ENCODE peak calls at places on chromosomes 7 and 10, in six cellular contexts. One of them, this sample, is unnamed.

GRCh38 chr10:77667426-77668324 is 30.1 kb upstream of the KCNMA1 start:
- DNase-seq in stomach: no peak
- DNase-seq in SJSA1: no peak
- DNase-seq in cardiac muscle cell: no peak
- DNase-seq in hepatocyte: no peak
- DNase-seq in right cardiac atrium: no peak
- DNase-seq in this sample: no peak

GRCh38 chr7:90625051-90625450 is 28.9 kb downstream of the CDK14 start:
- DNase-seq in stomach: no peak
- DNase-seq in SJSA1: peak; percentile 65
- DNase-seq in cardiac muscle cell: peak; percentile 35
- DNase-seq in hepatocyte: no peak
- DNase-seq in right cardiac atrium: no peak
- DNase-seq in this sample: no peak

GRCh38 chr10:50542871-50543270 is 80.9 kb downstream of the SGMS1 start:
- DNase-seq in stomach: no peak
- DNase-seq in SJSA1: no peak
- DNase-seq in cardiac muscle cell: no peak
- DNase-seq in hepatocyte: no peak
- DNase-seq in right cardiac atrium: no peak
- DNase-seq in this sample: no peak

GRCh38 chr7:105788356-105788755 is 88.0 kb downstream of the ATXN7L1 start:
- DNase-seq in stomach: no peak
- DNase-seq in SJSA1: no peak
- DNase-seq in cardiac muscle cell: no peak
- DNase-seq in hepatocyte: no peak
- DNase-seq in right cardiac atrium: no peak
- DNase-seq in this sample: no peak

GRCh38 chr7:137966636-137967142 is 35.2 kb downstream of the CREB3L2 start:
- DNase-seq in stomach: no peak
- DNase-seq in SJSA1: no peak
- DNase-seq in cardiac muscle cell: no peak
- DNase-seq in hepatocyte: no peak
- DNase-seq in right cardiac atrium: no peak
- DNase-seq in this sample: no peak

GRCh38 chr10:102504179-102504975 is 605 bp downstream of the SUFU start:
- DNase-seq in stomach: peak; percentile 26
- DNase-seq in SJSA1: no peak
- DNase-seq in cardiac muscle cell: peak; percentile 22
- DNase-seq in hepatocyte: peak; percentile 62
- DNase-seq in right cardiac atrium: peak; percentile 78
- DNase-seq in this sample: no peak

GRCh38 chr10:74949843-74950765 is 123.7 kb downstream of the KAT6B start:
- DNase-seq in stomach: no peak
- DNase-seq in SJSA1: no peak
- DNase-seq in cardiac muscle cell: no peak
- DNase-seq in hepatocyte: no peak
- DNase-seq in right cardiac atrium: no peak
- DNase-seq in this sample: no peak

GRCh38 chr10:29648114-29648982 is 13.6 kb upstream of the SVIL start:
- DNase-seq in stomach: peak; percentile 51
- DNase-seq in SJSA1: peak; percentile 56
- DNase-seq in cardiac muscle cell: peak; percentile 46
- DNase-seq in hepatocyte: no peak
- DNase-seq in right cardiac atrium: peak; percentile 69
- DNase-seq in this sample: no peak

GRCh38 chr7:80991654-80992053 is 72.8 kb upstream of the SEMA3C start:
- DNase-seq in stomach: no peak
- DNase-seq in SJSA1: no peak
- DNase-seq in cardiac muscle cell: no peak
- DNase-seq in hepatocyte: no peak
- DNase-seq in right cardiac atrium: no peak
- DNase-seq in this sample: no peak

GRCh38 chr7:102425639-102426267 is 7.6 kb upstream of the ORAI2 start:
- DNase-seq in stomach: peak; percentile 63
- DNase-seq in SJSA1: no peak
- DNase-seq in cardiac muscle cell: no peak
- DNase-seq in hepatocyte: no peak
- DNase-seq in right cardiac atrium: peak; percentile 79
- DNase-seq in this sample: no peak

GRCh38 chr7:43954524-43955228 is 28.4 kb downstream of the UBE2D4 start:
- DNase-seq in stomach: peak; percentile 30
- DNase-seq in SJSA1: no peak
- DNase-seq in cardiac muscle cell: peak; percentile 61
- DNase-seq in hepatocyte: peak; percentile 57
- DNase-seq in right cardiac atrium: no peak
- DNase-seq in this sample: no peak

GRCh38 chr7:53246974-53247373 is 211.5 kb downstream of the POM121L12 start:
- DNase-seq in stomach: no peak
- DNase-seq in SJSA1: no peak
- DNase-seq in cardiac muscle cell: no peak
- DNase-seq in hepatocyte: no peak
- DNase-seq in right cardiac atrium: no peak
- DNase-seq in this sample: no peak

GRCh38 chr7:130822642-130823041 is 88.6 kb upstream of the KLF14 start:
- DNase-seq in stomach: no peak
- DNase-seq in SJSA1: no peak
- DNase-seq in cardiac muscle cell: no peak
- DNase-seq in hepatocyte: no peak
- DNase-seq in right cardiac atrium: no peak
- DNase-seq in this sample: no peak

GRCh38 chr7:39592586-39592985 is 26.4 kb downstream of the YAE1 start:
- DNase-seq in stomach: no peak
- DNase-seq in SJSA1: no peak
- DNase-seq in cardiac muscle cell: peak; percentile 65
- DNase-seq in hepatocyte: no peak
- DNase-seq in right cardiac atrium: no peak
- DNase-seq in this sample: no peak

GRCh38 chr7:1998146-1998545 is 234.6 kb downstream of the MAD1L1 start:
- DNase-seq in stomach: no peak
- DNase-seq in SJSA1: no peak
- DNase-seq in cardiac muscle cell: no peak
- DNase-seq in hepatocyte: no peak
- DNase-seq in right cardiac atrium: peak; percentile 24
- DNase-seq in this sample: no peak

GRCh38 chr7:49714182-49714581 is 59.3 kb upstream of the VWC2 start:
- DNase-seq in stomach: no peak
- DNase-seq in SJSA1: no peak
- DNase-seq in cardiac muscle cell: no peak
- DNase-seq in hepatocyte: no peak
- DNase-seq in right cardiac atrium: peak; percentile 29
- DNase-seq in this sample: no peak

GRCh38 chr10:23157691-23158369 is 34.3 kb upstream of the PTF1A start:
- DNase-seq in stomach: no peak
- DNase-seq in SJSA1: no peak
- DNase-seq in cardiac muscle cell: peak; percentile 64
- DNase-seq in hepatocyte: peak; percentile 56
- DNase-seq in right cardiac atrium: no peak
- DNase-seq in this sample: no peak

GRCh38 chr10:99834410-99834809 is 52.0 kb downstream of the ABCC2 start:
- DNase-seq in stomach: no peak
- DNase-seq in SJSA1: peak; percentile 58
- DNase-seq in cardiac muscle cell: peak; percentile 38
- DNase-seq in hepatocyte: no peak
- DNase-seq in right cardiac atrium: no peak
- DNase-seq in this sample: no peak

GRCh38 chr7:150787321-150788281 is 12.6 kb downstream of the TMEM176B start:
- DNase-seq in stomach: no peak
- DNase-seq in SJSA1: no peak
- DNase-seq in cardiac muscle cell: peak; percentile 21
- DNase-seq in hepatocyte: peak; percentile 49
- DNase-seq in right cardiac atrium: peak; percentile 62
- DNase-seq in this sample: no peak

GRCh38 chr10:123136806-123137642 is 1.3 kb downstream of the HMX3 start:
- DNase-seq in stomach: no peak
- DNase-seq in SJSA1: peak; percentile 46
- DNase-seq in cardiac muscle cell: no peak
- DNase-seq in hepatocyte: no peak
- DNase-seq in right cardiac atrium: no peak
- DNase-seq in this sample: no peak

GRCh38 chr10:69885379-69886156 is 83.9 kb downstream of the COL13A1 start:
- DNase-seq in stomach: no peak
- DNase-seq in SJSA1: no peak
- DNase-seq in cardiac muscle cell: no peak
- DNase-seq in hepatocyte: no peak
- DNase-seq in right cardiac atrium: no peak
- DNase-seq in this sample: no peak

GRCh38 chr7:84248267-84248666 is 53.7 kb upstream of the SEMA3A start:
- DNase-seq in stomach: no peak
- DNase-seq in SJSA1: no peak
- DNase-seq in cardiac muscle cell: peak; percentile 46
- DNase-seq in hepatocyte: no peak
- DNase-seq in right cardiac atrium: no peak
- DNase-seq in this sample: no peak

GRCh38 chr7:134114992-134115391 is 12.1 kb upstream of the LRGUK start:
- DNase-seq in stomach: no peak
- DNase-seq in SJSA1: no peak
- DNase-seq in cardiac muscle cell: no peak
- DNase-seq in hepatocyte: no peak
- DNase-seq in right cardiac atrium: no peak
- DNase-seq in this sample: no peak

GRCh38 chr10:34031410-34031809 is 696.9 kb upstream of the NRP1 start:
- DNase-seq in stomach: no peak
- DNase-seq in SJSA1: no peak
- DNase-seq in cardiac muscle cell: peak; percentile 88
- DNase-seq in hepatocyte: no peak
- DNase-seq in right cardiac atrium: peak; percentile 87
- DNase-seq in this sample: peak; percentile 37

GRCh38 chr10:22816298-22816653 is 101.9 kb upstream of the PIP4K2A start:
- DNase-seq in stomach: no peak
- DNase-seq in SJSA1: peak; percentile 85
- DNase-seq in cardiac muscle cell: peak; percentile 85
- DNase-seq in hepatocyte: peak; percentile 65
- DNase-seq in right cardiac atrium: no peak
- DNase-seq in this sample: no peak

GRCh38 chr7:156998988-156999610 is 11.4 kb downstream of the MNX1 start:
- DNase-seq in stomach: peak; percentile 26
- DNase-seq in SJSA1: peak; percentile 36
- DNase-seq in cardiac muscle cell: no peak
- DNase-seq in hepatocyte: no peak
- DNase-seq in right cardiac atrium: no peak
- DNase-seq in this sample: no peak

GRCh38 chr10:118978998-118979350 is 50.5 kb upstream of the NANOS1 start:
- DNase-seq in stomach: no peak
- DNase-seq in SJSA1: peak; percentile 20
- DNase-seq in cardiac muscle cell: no peak
- DNase-seq in hepatocyte: no peak
- DNase-seq in right cardiac atrium: no peak
- DNase-seq in this sample: no peak

GRCh38 chr7:116557901-116558300 is 33.1 kb downstream of the CAV1 start:
- DNase-seq in stomach: no peak
- DNase-seq in SJSA1: no peak
- DNase-seq in cardiac muscle cell: no peak
- DNase-seq in hepatocyte: no peak
- DNase-seq in right cardiac atrium: no peak
- DNase-seq in this sample: no peak

GRCh38 chr10:26780793-26781601 is 79.8 kb downstream of the ABI1 start:
- DNase-seq in stomach: no peak
- DNase-seq in SJSA1: peak; percentile 66
- DNase-seq in cardiac muscle cell: peak; percentile 59
- DNase-seq in hepatocyte: peak; percentile 40
- DNase-seq in right cardiac atrium: no peak
- DNase-seq in this sample: no peak
- H3K4me1 ChIP-seq in stomach: peaks cover 53% of the 10 kb centered on the region
- H3K4me1 ChIP-seq in SJSA1: peaks cover 17% of the 10 kb centered on the region
- H3K4me1 ChIP-seq in cardiac muscle cell: peaks cover 30% of the 10 kb centered on the region
- H3K4me1 ChIP-seq in hepatocyte: peaks cover 23% of the 10 kb centered on the region
- H3K4me1 ChIP-seq in right cardiac atrium: peaks cover 6% of the 10 kb centered on the region
- H3K4me1 ChIP-seq in this sample: peaks cover 21% of the 10 kb centered on the region

GRCh38 chr10:21514808-21515580 is 10.5 kb downstream of the SKIDA1 start:
- DNase-seq in stomach: no peak
- DNase-seq in SJSA1: no peak
- DNase-seq in cardiac muscle cell: no peak
- DNase-seq in hepatocyte: no peak
- DNase-seq in right cardiac atrium: no peak
- DNase-seq in this sample: no peak
- H3K4me3 ChIP-seq in stomach: peak overlapping the region; percentile 71
- H3K4me3 ChIP-seq in SJSA1: no peak overlapping the region
- H3K4me3 ChIP-seq in cardiac muscle cell: peak overlapping the region; percentile 78
- H3K4me3 ChIP-seq in hepatocyte: peak overlapping the region; percentile 57
- H3K4me3 ChIP-seq in right cardiac atrium: peak overlapping the region; percentile 89
- H3K4me3 ChIP-seq in this sample: no peak overlapping the region

DNA sequence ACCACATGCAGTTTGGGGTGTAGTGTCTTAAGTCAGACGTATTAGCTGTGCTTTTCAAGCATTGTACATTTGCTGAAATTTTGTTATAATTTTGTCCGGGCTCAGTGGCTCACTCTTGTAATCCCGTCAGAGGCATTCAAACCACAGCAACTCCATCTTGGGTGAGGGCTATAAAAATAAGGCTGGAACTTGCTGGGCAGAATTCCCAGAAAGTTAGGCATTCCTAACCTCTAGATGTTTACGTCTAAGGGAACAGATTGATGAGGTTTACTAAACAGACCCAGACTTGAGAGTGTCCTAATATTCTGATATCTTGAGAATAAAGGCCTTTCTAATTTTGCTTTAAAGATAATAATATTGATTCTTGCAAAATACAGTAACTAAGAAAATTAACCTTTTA is 957.8 kb downstream of the NXPH1 start:
- DNase-seq in stomach: no peak
- DNase-seq in SJSA1: no peak
- DNase-seq in cardiac muscle cell: no peak
- DNase-seq in hepatocyte: no peak
- DNase-seq in right cardiac atrium: no peak
- DNase-seq in this sample: no peak
- H3K27ac ChIP-seq in stomach: no peak overlapping the region
- H3K27ac ChIP-seq in SJSA1: no peak overlapping the region
- H3K27ac ChIP-seq in cardiac muscle cell: no peak overlapping the region
- H3K27ac ChIP-seq in hepatocyte: no peak overlapping the region
- H3K27ac ChIP-seq in right cardiac atrium: no peak overlapping the region
- H3K27ac ChIP-seq in this sample: no peak overlapping the region

GRCh38 chr10:61847087-61847486 is 54.4 kb upstream of the ARID5B start:
- DNase-seq in stomach: no peak
- DNase-seq in SJSA1: no peak
- DNase-seq in cardiac muscle cell: peak; percentile 20
- DNase-seq in hepatocyte: no peak
- DNase-seq in right cardiac atrium: no peak
- DNase-seq in this sample: no peak

GRCh38 chr10:61847640-61848039 is 53.9 kb upstream of the ARID5B start:
- DNase-seq in stomach: no peak
- DNase-seq in SJSA1: no peak
- DNase-seq in cardiac muscle cell: peak; percentile 12
- DNase-seq in hepatocyte: no peak
- DNase-seq in right cardiac atrium: no peak
- DNase-seq in this sample: no peak

GRCh38 chr10:61846370-61847031 is 55.0 kb upstream of the ARID5B start:
- DNase-seq in stomach: no peak
- DNase-seq in SJSA1: no peak
- DNase-seq in cardiac muscle cell: no peak
- DNase-seq in hepatocyte: no peak
- DNase-seq in right cardiac atrium: no peak
- DNase-seq in this sample: no peak

GRCh38 chr10:61845196-61845949 is 56.1 kb upstream of the ARID5B start:
- DNase-seq in stomach: no peak
- DNase-seq in SJSA1: no peak
- DNase-seq in cardiac muscle cell: no peak
- DNase-seq in hepatocyte: no peak
- DNase-seq in right cardiac atrium: no peak
- DNase-seq in this sample: no peak

DNA sequence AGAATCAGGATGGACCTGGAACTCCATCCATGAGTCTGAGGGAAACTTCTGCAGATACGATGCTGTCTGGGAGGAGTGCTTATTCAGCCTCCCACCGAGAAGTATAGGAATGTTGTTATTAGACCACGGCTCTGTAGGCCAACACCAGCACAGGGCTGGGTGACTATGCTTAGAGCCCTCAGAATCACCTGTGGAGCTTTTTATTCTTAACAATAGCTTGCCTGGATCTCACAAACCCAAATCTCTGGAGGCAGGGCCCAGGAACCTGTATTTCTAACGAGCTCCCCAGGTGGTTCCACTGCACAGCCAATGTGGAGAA is 55.6 kb upstream of the ARID5B start:
- DNase-seq in stomach: no peak
- DNase-seq in SJSA1: no peak
- DNase-seq in cardiac muscle cell: no peak
- DNase-seq in hepatocyte: no peak
- DNase-seq in right cardiac atrium: no peak
- DNase-seq in this sample: no peak
- H3K4me1 ChIP-seq in stomach: peaks cover 21% of the 10 kb centered on the region
- H3K4me1 ChIP-seq in SJSA1: peaks cover 30% of the 10 kb centered on the region
- H3K4me1 ChIP-seq in cardiac muscle cell: no peaks in the 10 kb centered on the region
- H3K4me1 ChIP-seq in hepatocyte: peaks cover 10% of the 10 kb centered on the region
- H3K4me1 ChIP-seq in right cardiac atrium: no peaks in the 10 kb centered on the region
- H3K4me1 ChIP-seq in this sample: no peaks in the 10 kb centered on the region

This sample was measured in thoracic aorta.